ENCODE peak calls at places on chromosomes 1 and 21, in six cellular contexts. U is aorta, S is lower lobe of right lung, A is uterus, M is fibroblast of lung, Q is OCI-LY7. G is an unnamed sample. For H3K9me3, the result is how much of the 10 kb centered on the place peaks cover.

GRCh38 chr1:158679289-158679688 is 7.2 kb downstream of the SPTA1 start:
- DNase-seq in Q (no peak), M (no peak), S (no peak), U (no peak), A (no peak), G (no peak)

GRCh38 chr1:41537788-41538351 is 53.4 kb upstream of the EDN2 start:
- DNase-seq in Q (no peak), M (peak), U (peak), A (peak), S (peak), G (no peak)

GRCh38 chr1:224234017-224234416 is 51.0 kb downstream of the DEGS1 start:
- DNase-seq in A (no peak), M (no peak), U (no peak), S (no peak), Q (no peak), G (no peak)

GRCh38 chr1:44254392-44254791 is 41.1 kb downstream of the DMAP1 start:
- DNase-seq in Q (no peak), M (no peak), S (no peak), A (no peak), U (no peak), G (no peak)

GRCh38 chr21:45386728-45387371 is 18.1 kb upstream of the COL18A1 start:
- DNase-seq in Q (no peak), U (peak), S (peak), M (peak), A (peak), G (no peak)

GRCh38 chr1:78667939-78668338 is 18.3 kb downstream of the IFI44 start:
- DNase-seq in Q (no peak), S (no peak), U (no peak), M (no peak), A (no peak), G (no peak)

GRCh38 chr1:7186382-7187120 is 401.3 kb downstream of the CAMTA1 start:
- DNase-seq in A (no peak), S (no peak), U (no peak), M (no peak), Q (no peak), G (no peak)

GRCh38 chr1:219670426-219671149 is 57.7 kb upstream of the ZC3H11B start:
- DNase-seq in U (peak), Q (no peak), S (no peak), A (peak), M (no peak), G (no peak)

GRCh38 chr1:97063532-97063931 is 341.9 kb downstream of the PTBP2 start:
- DNase-seq in A (no peak), Q (no peak), M (no peak), U (no peak), S (no peak), G (no peak)
- H3K9me3 ChIP-seq in A (under half), Q (under half), M (under half), U (under half), S (under half), G (under half)

GRCh38 chr1:25689686-25690381 is 73.2 kb downstream of the MAN1C1 start:
- DNase-seq in M (no peak), A (no peak), Q (no peak), S (no peak), U (no peak), G (no peak)
- H3K27ac ChIP-seq in M (no peak), A (no peak), Q (no peak), S (no peak), U (no peak), G (no peak)

DNA sequence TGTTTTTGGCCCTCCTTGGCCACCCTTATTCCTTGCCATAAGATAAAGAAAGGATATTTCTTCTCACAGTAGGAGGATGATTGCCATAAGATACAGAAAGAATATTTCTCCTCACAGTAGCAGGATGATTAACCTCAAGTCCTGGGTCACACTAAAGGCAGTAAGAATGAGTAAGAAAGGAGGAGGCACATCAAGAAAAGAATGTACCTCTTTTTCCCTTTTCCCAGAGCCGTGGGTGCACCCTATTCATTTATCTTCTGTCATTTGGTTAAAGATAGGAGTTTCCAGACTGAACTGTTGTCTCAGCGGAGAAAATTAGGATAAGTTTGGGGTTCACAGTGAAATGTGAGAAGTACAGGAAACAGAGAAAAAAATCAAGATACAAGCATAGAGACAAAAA is 52.5 kb downstream of the LRRC8C start:
- DNase-seq in Q (no peak), S (no peak), U (no peak), A (no peak), M (no peak), G (no peak)
- H3K9me3 ChIP-seq in Q (under half), S (under half), U (under half), A (under half), M (under half), G (under half)

GRCh38 chr1:162696286-162696862 is 64.1 kb downstream of the DDR2 start:
- DNase-seq in U (peak), S (peak), A (peak), Q (no peak), M (peak), G (peak)
- H3K27ac ChIP-seq in U (peak), S (no peak), A (peak), Q (no peak), M (peak), G (peak)

GRCh38 chr21:27694667-27695066 is 727.8 kb upstream of the ADAMTS5 start:
- DNase-seq in M (no peak), S (no peak), A (no peak), Q (no peak), U (no peak), G (peak)
- H3K9me3 ChIP-seq in M (under half), S (under half), A (under half), Q (under half), U (under half), G (under half)